ENCODE peak calls at places on chromosomes 4 and X, in four cellular contexts. U, L, Q and Z are unnamed samples.

GRCh38 chrX:79161655-79162054 is 17.2 kb downstream of the GPR174 start:
- DNase-seq in U (no peak), L (no peak), Q (no peak), Z (no peak)

GRCh38 chr4:64582492-64582891 is 173.2 kb upstream of the TECRL start:
- DNase-seq in U (no peak), L (no peak), Q (no peak), Z (no peak)

GRCh38 chr4:38062894-38063168 is 102.6 kb downstream of the PTTG2 start:
- DNase-seq in U (no peak), L (no peak), Q (no peak), Z (no peak)

GRCh38 chrX:93695981-93696380 is 22.0 kb downstream of the FAM133A start:
- DNase-seq in U (no peak), L (no peak), Q (no peak), Z (no peak)

GRCh38 chr4:37732787-37733186 is 46.6 kb upstream of the RELL1 start:
- DNase-seq in U (no peak), L (no peak), Q (no peak), Z (no peak)

GRCh38 chrX:155747520-155747919 is 133.6 kb upstream of the VAMP7 start:
- DNase-seq in U (no peak), L (peak), Q (no peak), Z (no peak)

GRCh38 chr4:10164877-10165283 is 48.3 kb upstream of the WDR1 start:
- DNase-seq in U (peak), L (no peak), Q (no peak), Z (peak)

GRCh38 chr4:140183270-140183669 is 29.3 kb upstream of the MAML3 start:
- DNase-seq in U (no peak), L (no peak), Q (no peak), Z (no peak)